ENCODE peak calls at places on chromosomes 3 and 15, in four cellular contexts. H is activated CD8-positive, alpha-beta memory T cell treated with anti-CD3 and anti-CD28 coated beads for 48 hours; G is progenitor cell of endocrine pancreas; A is ecto neural progenitor cell. X is an unnamed sample.

GRCh38 chr3:105334138-105334882 is 32.4 kb upstream of the ALCAM start:
- DNase-seq in A (no peak), H (no peak), G (no peak), X (no peak)

GRCh38 chr3:151372063-151372820 is 12.3 kb downstream of the P2RY12 start:
- DNase-seq in H (no peak), A (no peak), G (no peak), X (no peak)

GRCh38 chr3:54304867-54305266 is 182.5 kb downstream of the CACNA2D3 start:
- DNase-seq in G (no peak), A (no peak), H (no peak), X (no peak)

GRCh38 chr15:69065981-69066645 is 51.6 kb downstream of the NOX5 start:
- DNase-seq in H (no peak), A (no peak), G (no peak), X (no peak)

GRCh38 chr15:78034495-78035191 is 42.9 kb downstream of the TBC1D2B start:
- DNase-seq in H (peak; percentile 65), A (no peak), G (no peak), X (no peak)

GRCh38 chr15:49410660-49411059 is 12.4 kb upstream of the FGF7 start:
- DNase-seq in A (no peak), G (no peak), H (no peak), X (no peak)

GRCh38 chr3:113166719-113167492 is 44.5 kb upstream of the BOC start:
- DNase-seq in A (peak; percentile 67), H (no peak), G (no peak), X (peak; percentile 84)

GRCh38 chr15:33154366-33155166 is 39.9 kb downstream of the FMN1 start:
- DNase-seq in G (no peak), A (no peak), H (no peak), X (no peak)

GRCh38 chr15:38707802-38708671 is 143.4 kb upstream of the RASGRP1 start:
- DNase-seq in G (peak; percentile 18), A (peak; percentile 53), H (no peak), X (peak; percentile 52)

GRCh38 chr15:29854413-29854812 is 32.1 kb upstream of the TJP1 start:
- DNase-seq in A (no peak), H (no peak), G (no peak), X (no peak)

GRCh38 chr3:166211451-166211850 is 374.2 kb upstream of the BCHE start:
- DNase-seq in G (no peak), A (peak; percentile 56), H (no peak), X (no peak)

GRCh38 chr3:10950476-10951294 is 41.9 kb upstream of the SLC6A1 start:
- DNase-seq in H (no peak), A (no peak), G (no peak), X (no peak)

GRCh38 chr3:72523409-72524172 is 324.7 kb downstream of the SHQ1 start:
- DNase-seq in G (no peak), H (no peak), A (no peak), X (no peak)

GRCh38 chr3:42704136-42704841 is 1.7 kb upstream of the HHATL start:
- DNase-seq in A (peak; percentile 26), G (no peak), H (no peak), X (no peak)

GRCh38 chr3:13353936-13354542 is 66.1 kb downstream of the NUP210 start:
- DNase-seq in A (no peak), H (no peak), G (no peak), X (no peak)

GRCh38 chr15:59247364-59247763 is 40.7 kb downstream of the LDHAL6B start:
- DNase-seq in H (no peak), A (peak; percentile 57), G (peak; percentile 18), X (peak; percentile 6)

GRCh38 chr3:197149528-197149927 is 119.9 kb upstream of the MELTF start:
- DNase-seq in A (no peak), H (no peak), G (no peak), X (no peak)

GRCh38 chr3:69212411-69213160 is 90.2 kb upstream of the LMOD3 start:
- DNase-seq in H (no peak), G (no peak), A (no peak), X (no peak)

GRCh38 chr15:101049856-101050646 is 130.9 kb downstream of the LRRK1 start:
- DNase-seq in H (no peak), A (peak; percentile 43), G (peak; percentile 4), X (no peak)

GRCh38 chr3:63795438-63795837 is 23.7 kb upstream of the C3orf49 start:
- DNase-seq in G (no peak), A (no peak), H (no peak), X (no peak)

GRCh38 chr3:49787536-49787935 is 1.2 kb upstream of the IP6K1 start:
- DNase-seq in A (no peak), G (no peak), H (no peak), X (no peak)